ENCODE peak calls at places on chromosomes 5 and 9, in six cellular contexts. L is fibroblast of the aortic adventitia; G is CD8-positive, alpha-beta T cell; F is GM23338; O is BE2C; Z is AG09309. U is an unnamed sample.

GRCh38 chr5:137622850-137623249 is 113.0 kb downstream of the KLHL3 start:
- DNase-seq in G (no peak), Z (no peak), F (no peak), O (no peak), L (peak), U (no peak)

GRCh38 chr9:13974891-13975290 is 339.1 kb downstream of the NFIB start:
- DNase-seq in Z (no peak), O (no peak), F (no peak), L (no peak), G (no peak), U (no peak)

GRCh38 chr5:61018102-61018501 is 73.1 kb downstream of the NDUFAF2 start:
- DNase-seq in Z (no peak), O (no peak), G (no peak), L (no peak), F (no peak), U (no peak)

GRCh38 chr5:172315599-172316531 is 32.3 kb upstream of the UBTD2 start:
- DNase-seq in G (no peak), Z (no peak), O (no peak), F (no peak), L (no peak), U (no peak)

GRCh38 chr5:117098094-117098493 is 523.5 kb upstream of the SEMA6A start:
- DNase-seq in G (no peak), L (no peak), F (no peak), Z (no peak), O (no peak), U (no peak)

GRCh38 chr9:134069536-134070399 is 1.9 kb upstream of the BRD3 start:
- DNase-seq in Z (no peak), O (no peak), L (no peak), F (no peak), G (no peak), U (no peak)

GRCh38 chr5:43168175-43168574 is 23.9 kb upstream of the NIM1K start:
- DNase-seq in F (no peak), L (no peak), G (no peak), O (no peak), Z (no peak), U (no peak)

GRCh38 chr5:72938206-72938605 is 17.6 kb upstream of the FCHO2 start:
- DNase-seq in F (no peak), L (peak), G (no peak), Z (no peak), O (no peak), U (peak)

GRCh38 chr5:5490774-5491347 is 68.4 kb downstream of the ICE1 start:
- DNase-seq in O (no peak), L (no peak), F (no peak), G (no peak), Z (no peak), U (no peak)

GRCh38 chr5:81785311-81785710 is 34.4 kb upstream of the SSBP2 start:
- DNase-seq in G (no peak), L (no peak), F (no peak), O (no peak), Z (no peak), U (no peak)

GRCh38 chr5:137666109-137666850 is 69.6 kb downstream of the KLHL3 start:
- DNase-seq in F (no peak), G (no peak), O (no peak), L (peak), Z (peak), U (peak)

GRCh38 chr9:97964901-97965300 is 18.2 kb upstream of the ANP32B start:
- DNase-seq in G (no peak), F (no peak), L (no peak), O (no peak), Z (no peak), U (no peak)
- TF ChIP-seq CTCF in G (no peak), F (no peak), L (no peak), O (no peak), Z (no peak), U (no peak)

GRCh38 chr5:129359450-129359849 is 100.6 kb upstream of the ADAMTS19 start:
- DNase-seq in Z (no peak), F (no peak), O (no peak), G (no peak), L (no peak), U (no peak)

GRCh38 chr5:129363991-129364390 is 96.1 kb upstream of the ADAMTS19 start:
- DNase-seq in G (no peak), F (no peak), L (no peak), O (no peak), Z (no peak), U (no peak)

GRCh38 chr5:129356846-129357245 is 103.3 kb upstream of the ADAMTS19 start:
- DNase-seq in F (no peak), G (no peak), Z (no peak), O (no peak), L (no peak), U (no peak)

GRCh38 chr5:129358069-129358468 is 102.0 kb upstream of the ADAMTS19 start:
- DNase-seq in O (no peak), F (peak), Z (no peak), L (no peak), G (no peak), U (no peak)

GRCh38 chr5:129361441-129362025 is 98.6 kb upstream of the ADAMTS19 start:
- DNase-seq in F (peak), Z (no peak), L (peak), O (no peak), G (no peak), U (no peak)
- TF ChIP-seq CTCF in F (peak), Z (peak), L (peak), O (peak), G (no peak), U (peak)

GRCh38 chr9:71783120-71783523 is 14.8 kb upstream of the CEMIP2 start:
- DNase-seq in Z (no peak), O (peak), G (peak), F (no peak), L (no peak), U (peak)
- TF ChIP-seq CTCF in Z (no peak), O (no peak), G (peak), F (peak), L (no peak), U (no peak)

GRCh38 chr5:132492386-132492785 is 1.8 kb upstream of the IRF1 start:
- DNase-seq in Z (no peak), G (no peak), O (no peak), L (no peak), F (no peak), U (no peak)
- TF ChIP-seq CTCF in Z (no peak), G (no peak), O (no peak), L (no peak), F (no peak), U (no peak)